ENCODE peak calls at places on chromosomes 2 and 18, in five cellular contexts. F, C, V, U and H are unnamed samples.

GRCh38 chr2:183532514-183532913 is 408.3 kb downstream of the NUP35 start:
- DNase-seq in F (no peak), C (no peak), V (no peak), U (no peak), H (peak)

GRCh38 chr2:135259116-135259515 is 207.0 kb downstream of the RAB3GAP1 start:
- DNase-seq in C (no peak), F (no peak), V (no peak), U (no peak), H (no peak)

GRCh38 chr2:128390991-128391630 is 72.4 kb upstream of the HS6ST1 start:
- DNase-seq in F (no peak), V (no peak), U (no peak), C (no peak), H (no peak)

GRCh38 chr2:217185265-217185995 is 325.6 kb upstream of the TNP1 start:
- DNase-seq in F (no peak), U (no peak), C (no peak), V (no peak), H (no peak)

GRCh38 chr2:32627901-32628645 is at the start of gene TTC27:
- DNase-seq in F (peak), C (peak), V (peak), U (peak), H (peak)

GRCh38 chr2:149733936-149734685 is 146.5 kb upstream of the MMADHC start:
- DNase-seq in F (peak), C (no peak), U (peak), V (peak), H (no peak)

GRCh38 chr2:217789003-217789735 is 213.6 kb downstream of the TNS1 start:
- DNase-seq in C (peak), F (peak), V (peak), U (peak), H (peak)

GRCh38 chr18:3175195-3175758 is 44.5 kb downstream of the MYOM1 start:
- DNase-seq in U (no peak), V (no peak), C (no peak), F (no peak), H (no peak)

GRCh38 chr2:197909377-197909776 is 105.0 kb downstream of the PLCL1 start:
- DNase-seq in U (peak), F (peak), C (no peak), V (no peak), H (no peak)

GRCh38 chr2:63506350-63506749 is 81.9 kb downstream of the WDPCP start:
- DNase-seq in F (no peak), V (no peak), C (no peak), U (no peak), H (no peak)

GRCh38 chr2:237939251-237939650 is 27.6 kb upstream of the UBE2F start:
- DNase-seq in U (no peak), F (no peak), V (no peak), C (no peak), H (no peak)

GRCh38 chr18:56152547-56152946 is 485.8 kb downstream of the TXNL1 start:
- DNase-seq in V (no peak), U (no peak), F (no peak), C (no peak), H (no peak)